ENCODE peak calls at places on chromosomes 2 and 18, in six cellular contexts. W is neuronal stem cell, M is H9, F is IMR-90, B is mesendoderm, S is H1. G is an unnamed sample.

GRCh38 chr18:40911041-40911440 is 1044.0 kb upstream of the PIK3C3 start:
- DNase-seq in W (no peak), M (no peak), F (peak), B (no peak), S (no peak), G (no peak)

GRCh38 chr2:219017166-219017931 is 24.0 kb downstream of the CFAP65 start:
- DNase-seq in W (no peak), M (no peak), F (no peak), B (no peak), S (no peak), G (no peak)

GRCh38 chr2:138356178-138356577 is 145.4 kb upstream of the SPOPL start:
- DNase-seq in W (no peak), M (no peak), F (peak), B (no peak), S (no peak), G (peak)

GRCh38 chr2:196798980-196799379 is 503 bp downstream of the GTF3C3 start:
- DNase-seq in W (peak), M (no peak), F (no peak), B (no peak), S (no peak), G (no peak)

GRCh38 chr2:83079007-83079406 is 1380.1 kb downstream of the SUCLG1 start:
- DNase-seq in W (no peak), M (no peak), F (no peak), B (no peak), S (no peak), G (no peak)

GRCh38 chr2:237498341-237498740 is 11.3 kb downstream of the MLPH start:
- DNase-seq in W (no peak), M (no peak), F (no peak), B (no peak), S (no peak), G (peak)

GRCh38 chr2:240992572-240993291 is 5.7 kb upstream of the SNED1 start:
- DNase-seq in W (no peak), M (peak), F (no peak), B (no peak), S (peak), G (no peak)

GRCh38 chr2:226031078-226031937 is 631.8 kb downstream of the NYAP2 start:
- DNase-seq in W (peak), M (peak), F (peak), B (peak), S (peak), G (peak)

GRCh38 chr2:133362061-133362476 is 206.2 kb downstream of the NCKAP5 start:
- DNase-seq in W (no peak), M (no peak), F (peak), B (peak), S (no peak), G (peak)

GRCh38 chr2:22807876-22808275 is 577.1 kb upstream of the KLHL29 start:
- DNase-seq in W (no peak), M (no peak), F (no peak), B (no peak), S (no peak), G (no peak)

GRCh38 chr18:66377291-66377690 is 226.6 kb downstream of the CDH19 start:
- DNase-seq in W (no peak), M (no peak), F (no peak), B (no peak), S (no peak), G (no peak)

GRCh38 chr2:16617282-16618266 is 48.1 kb downstream of the CYRIA start:
- DNase-seq in W (peak), M (peak), F (peak), B (peak), S (peak), G (peak)

GRCh38 chr2:147311058-147311429 is 533.8 kb upstream of the ACVR2A start:
- DNase-seq in W (no peak), M (no peak), F (no peak), B (peak), S (no peak), G (no peak)

GRCh38 chr2:65370387-65371093 is 61.9 kb downstream of the SPRED2 start:
- DNase-seq in W (no peak), M (no peak), F (no peak), B (no peak), S (no peak), G (peak)

GRCh38 chr2:96549967-96550786 is 13.6 kb downstream of the ARID5A start:
- DNase-seq in W (peak), M (peak), F (no peak), B (peak), S (peak), G (no peak)

GRCh38 chr2:105737980-105738657 is 6.6 kb upstream of the NCK2 start:
- DNase-seq in W (no peak), M (no peak), F (no peak), B (no peak), S (no peak), G (no peak)

GRCh38 chr2:43749583-43749982 is 24.3 kb upstream of the DYNC2LI1 start:
- DNase-seq in W (no peak), M (no peak), F (no peak), B (no peak), S (no peak), G (no peak)

GRCh38 chr2:163319006-163319405 is 416.8 kb downstream of the FIGN start:
- DNase-seq in W (no peak), M (no peak), F (peak), B (no peak), S (no peak), G (peak)

GRCh38 chr2:187543488-187543887 is 10.7 kb downstream of the TFPI start:
- DNase-seq in W (no peak), M (no peak), F (no peak), B (no peak), S (no peak), G (no peak)

GRCh38 chr2:142603761-142604160 is 273.7 kb upstream of the KYNU start:
- DNase-seq in W (no peak), M (no peak), F (no peak), B (no peak), S (no peak), G (peak)

GRCh38 chr18:58892536-58892935 is 27.9 kb downstream of the ZNF532 start:
- DNase-seq in W (no peak), M (no peak), F (no peak), B (no peak), S (no peak), G (no peak)

GRCh38 chr2:18578033-18578432 is 11.3 kb downstream of the NT5C1B start:
- DNase-seq in W (no peak), M (no peak), F (peak), B (no peak), S (no peak), G (no peak)

DNA sequence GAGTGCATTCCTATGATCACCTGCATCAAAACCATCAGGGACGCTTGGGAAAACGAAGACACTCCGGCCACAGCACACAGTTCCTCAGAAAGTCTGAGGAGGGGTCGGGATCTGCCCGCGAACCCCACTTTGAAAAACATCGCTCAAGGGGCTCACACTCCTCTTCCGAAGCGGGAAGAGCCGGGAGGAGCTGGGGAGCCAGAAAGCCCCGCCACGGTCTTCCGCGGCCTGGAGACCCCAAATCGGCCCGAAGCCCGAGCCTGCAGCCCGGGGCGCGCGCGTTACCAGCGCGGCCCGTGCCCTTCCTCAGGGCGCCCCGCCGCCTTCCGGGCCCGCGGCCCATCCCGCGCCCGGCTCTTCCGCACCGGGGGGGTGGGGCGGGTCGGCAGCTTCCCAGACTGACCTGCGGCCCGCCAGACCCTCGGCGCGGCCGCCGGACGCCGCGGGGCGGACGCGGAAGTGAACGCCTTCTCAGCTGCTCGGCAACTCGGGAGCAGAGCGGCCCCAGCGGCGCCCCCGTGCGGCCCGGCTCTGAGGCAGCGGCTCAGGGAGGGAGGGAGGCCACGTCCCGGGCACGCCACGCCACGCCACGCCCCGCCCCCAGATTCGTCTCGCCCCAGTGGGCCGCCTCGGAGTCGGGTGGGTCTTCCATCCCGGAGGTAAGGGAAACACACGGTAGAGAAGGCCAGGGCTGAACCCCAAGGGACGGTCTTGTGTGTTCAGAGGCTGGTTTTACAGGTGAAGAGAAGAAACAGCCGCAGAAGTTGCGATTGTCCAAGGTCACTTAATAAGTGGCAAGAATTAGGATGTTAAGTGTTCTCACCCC is at the start of gene KCTD18:
- DNase-seq in W (peak), M (peak), F (peak), B (peak), S (peak), G (peak)
- H3K18ac ChIP-seq in W (peak), M (peak), F (peak), B (peak), S (peak), G (peak)

DNA sequence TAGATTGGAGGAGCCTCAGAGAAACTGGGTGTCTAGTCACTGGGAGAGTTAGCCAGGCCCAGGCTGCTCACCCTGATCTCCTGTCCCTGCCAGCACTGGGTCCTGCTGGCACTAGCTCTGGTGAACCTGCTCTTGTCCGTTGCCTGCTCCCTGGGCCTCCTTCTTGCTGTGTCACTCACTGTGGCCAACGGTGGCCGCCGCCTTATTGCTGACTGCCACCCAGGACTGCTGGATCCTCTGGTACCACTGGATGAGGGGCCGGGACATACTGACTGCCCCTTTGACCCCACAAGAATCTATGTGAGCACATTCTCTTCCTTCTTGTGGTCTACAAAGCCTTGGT is 771 bp downstream of the KRTCAP3 start:
- DNase-seq in W (no peak), M (peak), F (no peak), B (no peak), S (peak), G (no peak)
- H4K8ac ChIP-seq in W (no peak), M (no peak), F (no peak), B (no peak), S (peak), G (no peak)

DNA sequence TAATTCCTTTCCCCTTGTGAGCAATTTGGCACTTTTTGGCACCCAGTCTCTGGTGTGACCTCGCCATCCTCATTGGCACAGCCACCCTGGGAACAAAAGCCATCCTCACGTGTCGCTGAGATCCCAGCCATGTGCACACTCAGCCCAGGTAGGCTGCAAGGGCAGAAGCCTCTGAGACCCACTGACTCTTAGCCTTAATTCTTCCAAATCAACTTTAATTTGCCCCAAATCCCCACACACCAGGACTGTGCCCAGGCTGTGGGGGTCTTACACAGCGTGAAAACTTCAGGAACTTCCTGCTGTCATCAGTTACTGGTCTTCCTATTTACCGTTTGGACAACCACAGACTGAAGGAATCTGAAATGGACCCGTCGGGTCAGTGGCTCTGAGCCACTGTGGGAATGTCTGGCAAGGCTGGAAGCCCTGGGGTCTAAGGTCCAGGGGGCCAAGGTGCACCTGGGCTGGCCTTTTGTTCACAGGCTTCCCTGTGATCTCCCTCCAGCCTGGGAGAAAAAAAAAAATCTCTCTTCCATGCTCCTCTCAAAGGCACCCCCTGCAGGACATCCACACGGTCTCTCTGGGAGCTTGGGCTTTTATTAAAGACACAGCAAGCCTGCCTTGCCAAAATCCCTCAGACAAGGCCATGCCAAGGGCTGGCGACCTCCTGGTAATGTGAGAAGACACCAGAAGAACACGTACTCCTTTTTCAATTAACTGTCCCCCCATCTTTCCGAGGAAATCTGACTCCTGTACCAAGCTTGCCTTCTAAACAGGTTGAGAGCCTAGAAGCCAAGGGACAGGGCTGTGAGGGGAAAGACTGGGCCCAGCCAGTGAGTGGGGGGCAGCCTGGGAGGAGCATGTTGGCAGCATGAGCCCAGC is 42.1 kb upstream of the LAPTM4A start:
- DNase-seq in W (no peak), M (peak), F (peak), B (peak), S (peak), G (peak)
- H2BK5ac ChIP-seq in W (no peak), M (no peak), F (peak), B (peak), S (no peak), G (no peak)

GRCh38 chr18:2893676-2894075 is 46.9 kb downstream of the EMILIN2 start:
- DNase-seq in W (no peak), M (no peak), F (no peak), B (no peak), S (no peak), G (no peak)
- H3K18ac ChIP-seq in W (peak), M (no peak), F (no peak), B (no peak), S (no peak), G (no peak)

GRCh38 chr18:32074206-32074605 is 17.5 kb upstream of the RNF138 start:
- DNase-seq in W (no peak), M (no peak), F (no peak), B (no peak), S (no peak), G (no peak)
- H4K8ac ChIP-seq in W (no peak), M (no peak), F (no peak), B (no peak), S (no peak), G (no peak)

GRCh38 chr18:48943333-48943732 is 7.4 kb downstream of the SMAD7 start:
- DNase-seq in W (no peak), M (no peak), F (no peak), B (no peak), S (no peak), G (no peak)

GRCh38 chr18:48943736-48944527 is 6.8 kb downstream of the SMAD7 start:
- DNase-seq in W (no peak), M (no peak), F (no peak), B (no peak), S (no peak), G (no peak)

GRCh38 chr18:48946329-48946835 is 4.4 kb downstream of the SMAD7 start:
- DNase-seq in W (no peak), M (no peak), F (peak), B (no peak), S (no peak), G (peak)

GRCh38 chr18:48945953-48946217 is 4.9 kb downstream of the SMAD7 start:
- DNase-seq in W (no peak), M (no peak), F (no peak), B (no peak), S (no peak), G (no peak)

GRCh38 chr18:48944634-48945033 is 6.1 kb downstream of the SMAD7 start:
- DNase-seq in W (no peak), M (no peak), F (peak), B (no peak), S (no peak), G (peak)
- H2BK5ac ChIP-seq in W (no peak), M (no peak), F (peak), B (no peak), S (no peak), G (no peak)

DNA sequence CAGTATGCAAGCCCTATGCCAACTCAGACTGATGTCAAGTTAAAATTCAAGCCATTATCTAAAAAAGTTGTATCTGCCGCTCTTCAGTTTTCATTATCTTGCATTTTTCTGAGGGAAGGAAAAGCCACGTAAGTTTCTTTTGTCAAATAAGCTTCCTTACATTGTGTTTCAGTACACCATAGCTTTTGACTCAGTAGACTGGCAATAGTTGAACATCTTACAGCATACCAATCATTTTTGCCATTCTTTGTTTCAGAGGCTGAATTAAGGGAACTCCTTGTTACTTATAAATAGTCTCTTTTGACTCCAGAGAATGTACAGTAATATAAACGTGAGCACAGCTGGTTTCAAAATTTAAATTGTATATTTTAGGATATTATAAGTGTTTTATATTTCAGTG is 120.6 kb downstream of the EHBP1 start:
- DNase-seq in W (peak), M (no peak), F (peak), B (peak), S (no peak), G (peak)
- H3K18ac ChIP-seq in W (no peak), M (no peak), F (peak), B (no peak), S (no peak), G (no peak)

G was measured in mesenchymal stem cell.